ENCODE peak calls at places on chromosome 16, in four cellular contexts. V is GM12878, W is HepG2, C is H1. Q is an unnamed sample.

GRCh38 chr16:86888240-86889044 is 310.1 kb downstream of the FOXL1 start:
- DNase-seq in V (no peak), W (no peak), C (no peak), Q (no peak)

GRCh38 chr16:75514296-75514695 is 19.1 kb upstream of the CHST6 start:
- DNase-seq in V (no peak), W (no peak), C (no peak), Q (no peak)

GRCh38 chr16:47461598-47462266 is 601 bp downstream of the PHKB start:
- DNase-seq in V (no peak), W (peak; percentile 68), C (no peak), Q (peak; percentile 5)

GRCh38 chr16:59909262-59909661 is 1175.1 kb upstream of the GOT2 start:
- DNase-seq in V (no peak), W (no peak), C (no peak), Q (no peak)

GRCh38 chr16:49271363-49271762 is 10.3 kb downstream of the CBLN1 start:
- DNase-seq in V (no peak), W (no peak), C (no peak), Q (no peak)

GRCh38 chr16:4081577-4082021 is 34.6 kb downstream of the ADCY9 start:
- DNase-seq in V (no peak), W (no peak), C (no peak), Q (no peak)

GRCh38 chr16:6081320-6081976 is 983.9 kb upstream of the EEF2KMT start:
- DNase-seq in V (no peak), W (peak; percentile 20), C (peak; percentile 86), Q (peak; percentile 61)

GRCh38 chr16:83895942-83896341 is 3.0 kb upstream of the MLYCD start:
- DNase-seq in V (no peak), W (no peak), C (no peak), Q (no peak)

GRCh38 chr16:54284931-54285413 is 1.6 kb downstream of the IRX3 start:
- DNase-seq in V (no peak), W (no peak), C (peak; percentile 67), Q (no peak)

GRCh38 chr16:27225536-27226360 is 22.4 kb downstream of the KDM8 start:
- DNase-seq in V (no peak), W (no peak), C (no peak), Q (no peak)

GRCh38 chr16:84851192-84852127 is 31.7 kb downstream of the CRISPLD2 start:
- DNase-seq in V (no peak), W (peak; percentile 94), C (no peak), Q (no peak)

GRCh38 chr16:89322381-89323119 is 105.0 kb downstream of the ZNF778 start:
- DNase-seq in V (no peak), W (peak; percentile 74), C (no peak), Q (peak; percentile 56)

GRCh38 chr16:21005008-21005407 is 104.4 kb downstream of the LYRM1 start:
- DNase-seq in V (no peak), W (no peak), C (no peak), Q (no peak)

GRCh38 chr16:30934827-30935557 is 11.6 kb downstream of the FBXL19 start:
- DNase-seq in V (no peak), W (peak; percentile 70), C (peak; percentile 87), Q (no peak)

GRCh38 chr16:8109510-8110369 is 480.6 kb downstream of the TMEM114 start:
- DNase-seq in V (no peak), W (no peak), C (no peak), Q (no peak)

GRCh38 chr16:1781758-1782407 is 488 bp downstream of the SPSB3 start:
- DNase-seq in V (no peak), W (no peak), C (peak; percentile 56), Q (no peak)

GRCh38 chr16:74053310-74053709 is 243.3 kb upstream of the PSMD7 start:
- DNase-seq in V (no peak), W (no peak), C (no peak), Q (no peak)

GRCh38 chr16:24102120-24102740 is 153.9 kb upstream of the CACNG3 start:
- DNase-seq in V (no peak), W (no peak), C (no peak), Q (no peak)

GRCh38 chr16:17416461-17417221 is 54.1 kb downstream of the XYLT1 start:
- DNase-seq in V (peak; percentile 89), W (no peak), C (no peak), Q (no peak)

GRCh38 chr16:80974649-80975376 is 31.9 kb downstream of the CMC2 start:
- DNase-seq in V (no peak), W (no peak), C (no peak), Q (no peak)

GRCh38 chr16:89442588-89442987 is 47.8 kb downstream of the ANKRD11 start:
- DNase-seq in V (no peak), W (no peak), C (no peak), Q (no peak)

DNA sequence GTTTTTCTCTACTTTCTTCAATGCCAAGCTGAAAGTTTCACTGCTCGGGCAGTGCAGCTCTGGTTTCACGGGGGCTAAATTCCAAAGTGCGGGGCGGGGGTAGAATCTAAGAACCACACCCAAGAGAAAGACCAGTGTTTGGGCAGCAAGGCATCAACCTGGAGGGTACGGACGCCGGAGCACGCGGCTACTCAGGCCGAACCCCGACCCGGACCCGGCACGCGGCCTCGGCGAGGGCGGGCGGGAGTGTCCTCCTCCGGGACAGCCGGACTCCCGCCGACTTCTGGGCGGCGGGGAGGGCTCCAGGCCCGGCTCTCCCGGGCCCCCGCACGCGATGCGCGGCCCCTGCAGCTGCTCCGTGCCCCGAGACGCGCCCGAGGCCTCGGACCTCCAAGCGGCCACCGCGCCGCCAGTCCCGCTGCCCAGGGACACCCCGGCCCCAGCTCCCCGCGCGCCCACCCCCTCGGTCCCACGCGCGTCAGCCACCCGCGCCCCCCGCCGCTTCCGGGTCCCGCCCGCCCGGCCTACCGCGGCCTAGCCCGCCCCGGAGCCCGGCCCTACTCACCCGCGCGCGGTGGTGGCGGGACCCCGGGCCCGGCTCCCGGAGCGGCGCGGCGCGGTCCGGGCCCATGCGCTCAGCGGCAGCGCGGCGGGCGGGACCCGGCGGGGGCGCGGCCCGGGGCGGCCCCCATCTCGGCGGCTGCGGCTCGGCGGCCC is 561 bp downstream of the AXIN1 start:
- DNase-seq in V (no peak), W (no peak), C (no peak), Q (no peak)
- TF ChIP-seq ZNF274 in V (no peak), W (no peak), C (no peak), Q (no peak)

DNA sequence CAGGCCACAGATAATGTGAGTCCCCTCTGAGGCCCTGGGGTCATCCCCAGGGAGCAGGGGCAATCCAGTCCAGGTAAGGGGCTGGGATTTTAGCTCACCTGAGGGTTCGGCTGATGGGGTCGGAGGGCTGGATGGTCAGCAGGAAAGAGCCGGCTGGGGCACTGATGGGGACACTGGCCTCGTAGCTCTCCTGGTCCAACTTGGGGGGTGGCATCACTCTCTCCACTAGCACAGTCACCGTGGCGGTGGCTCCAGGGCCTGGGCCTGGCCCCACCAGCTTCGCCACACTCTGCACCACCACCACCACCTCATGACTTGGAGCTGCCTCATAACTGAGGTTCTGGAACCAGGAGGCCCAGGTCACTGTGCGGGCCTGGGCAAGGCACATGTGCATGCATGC is 6.9 kb downstream of the CDH16 start:
- DNase-seq in V (no peak), W (no peak), C (no peak), Q (no peak)
- TF ChIP-seq SUZ12 in V (no peak), W (no peak), C (no peak), Q (no peak)

DNA sequence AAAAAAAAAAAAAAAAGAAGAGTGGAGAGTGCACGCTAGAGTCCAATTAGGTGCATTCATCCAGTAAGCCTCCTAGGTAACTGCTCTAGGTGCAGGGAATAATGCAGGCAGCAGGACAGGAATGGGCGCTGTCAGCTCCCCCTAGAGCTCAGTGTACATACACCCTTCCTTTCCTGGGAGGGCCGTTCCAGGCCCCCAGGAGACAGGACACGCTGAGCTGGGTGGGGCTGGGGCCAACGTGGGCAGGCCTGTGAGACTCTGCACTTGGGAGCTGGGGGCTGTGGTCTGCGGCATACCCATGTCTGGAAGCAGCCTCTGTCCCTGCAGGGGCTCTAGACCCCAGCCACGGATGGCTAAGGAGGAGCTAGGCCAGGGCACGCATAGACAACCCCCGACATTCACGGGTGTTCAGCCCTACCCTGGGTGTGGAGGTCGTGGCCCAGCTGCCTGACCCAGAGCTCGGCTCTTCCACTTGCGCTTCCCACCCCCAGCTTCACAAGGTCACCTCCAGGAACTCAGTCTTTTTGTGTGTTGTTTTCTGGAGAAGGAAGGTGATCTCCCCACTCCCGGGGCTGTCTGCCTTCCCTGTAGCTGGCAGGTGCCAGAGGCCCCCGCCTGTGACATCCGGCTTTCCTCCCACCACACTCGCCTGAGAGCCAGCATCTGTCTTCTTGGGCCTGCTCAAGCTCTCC is 985 bp upstream of the ANTKMT start:
- DNase-seq in V (no peak), W (peak; percentile 66), C (no peak), Q (no peak)
- TF ChIP-seq ZNF274 in V (no peak), W (no peak), C (no peak), Q (no peak)

GRCh38 chr16:68235882-68236803 is at the start of gene ESRP2:
- DNase-seq in V (no peak), W (peak; percentile 80), C (peak; percentile 89), Q (no peak)
- TF ChIP-seq SUZ12 in V (no peak), W (no peak), C (no peak), Q (no peak)

DNA sequence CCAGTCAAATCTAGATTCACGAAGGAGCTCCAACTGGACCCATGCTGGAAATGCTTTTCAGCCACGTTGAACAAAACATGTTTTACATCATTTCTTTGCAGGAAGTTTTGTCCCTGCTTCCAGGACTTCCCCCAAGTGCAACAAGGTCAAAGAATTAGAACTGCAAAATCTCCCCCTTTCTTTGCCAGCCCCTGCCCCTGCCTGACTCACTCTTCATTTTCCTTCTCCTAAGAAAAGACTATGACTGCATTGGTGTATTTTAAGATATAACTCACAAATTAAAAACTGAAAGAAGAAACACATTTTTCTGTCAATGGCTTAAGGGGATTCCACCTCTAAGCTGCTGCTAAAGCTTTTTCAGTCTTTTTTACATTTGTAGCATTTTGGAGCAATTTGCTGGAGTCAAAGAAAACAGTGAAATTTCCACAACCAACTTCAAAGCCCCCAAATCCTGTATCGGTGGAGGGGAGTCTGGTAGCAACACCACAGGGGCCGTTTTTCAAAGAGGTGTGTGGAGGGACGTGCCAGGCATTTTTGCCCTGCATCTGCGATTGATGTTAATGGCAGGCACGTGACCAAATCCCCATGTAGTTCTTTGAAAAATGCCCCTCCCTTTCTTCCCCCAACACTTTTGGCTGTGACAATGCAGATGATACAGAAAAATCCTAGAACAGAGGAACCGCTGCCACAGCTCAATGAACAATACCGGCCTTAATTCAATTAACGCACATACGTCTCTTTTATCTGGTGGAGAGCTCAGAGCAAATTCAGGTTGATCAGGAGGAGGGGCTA is 28.6 kb downstream of the MAF start:
- DNase-seq in V (no peak), W (no peak), C (no peak), Q (no peak)
- TF ChIP-seq ZNF274 in V (no peak), W (no peak), C (no peak), Q (no peak)

DNA sequence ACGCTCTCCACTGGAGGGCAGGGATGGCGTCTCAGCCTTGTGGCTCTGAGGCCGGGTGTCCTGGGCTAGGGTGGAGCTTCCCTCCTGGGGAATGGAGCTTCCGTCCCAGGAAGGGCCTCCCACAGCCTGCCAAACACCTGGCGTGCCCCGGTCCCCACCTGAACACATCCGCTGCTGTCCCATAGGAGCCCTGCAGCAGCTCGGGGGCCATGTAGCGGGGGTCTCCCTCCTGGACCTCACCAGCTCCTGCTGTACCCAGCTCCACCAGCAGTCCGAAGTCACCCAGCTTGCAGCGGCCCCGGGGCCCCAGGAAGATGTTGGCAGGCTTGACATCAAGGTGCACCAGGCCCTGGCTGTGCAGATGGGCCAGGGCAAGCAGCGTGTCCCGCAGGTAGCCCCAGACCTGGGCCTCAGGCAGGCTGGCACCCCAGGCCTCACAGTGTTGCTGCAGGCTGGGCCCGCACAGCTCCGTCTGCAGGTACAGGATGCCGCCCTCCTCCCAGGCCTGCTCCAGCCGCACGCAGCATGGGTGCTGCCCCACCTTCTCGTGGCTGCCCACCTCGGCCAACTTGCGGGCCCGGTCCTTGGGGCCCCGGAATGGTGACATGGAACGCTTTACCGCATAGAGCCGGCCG is 5.0 kb downstream of the PKMYT1 start:
- DNase-seq in V (no peak), W (no peak), C (no peak), Q (no peak)
- TF ChIP-seq SUZ12 in V (no peak), W (no peak), C (no peak), Q (no peak)